ENCODE peak calls at places on chromosomes 6 and 20, in eight cellular contexts. T, D, W, F, A, U, P and V are unnamed samples.

GRCh38 chr20:51767867-51768758 is at the start of gene ATP9A:
- DNase-seq in T (peak), D (peak), W (no peak), F (peak), A (no peak), U (peak), P (peak), V (no peak)

GRCh38 chr6:89999995-90000825 is 105.9 kb downstream of the GJA10 start:
- DNase-seq in T (no peak), D (no peak), W (no peak), F (no peak), A (peak), U (no peak), P (no peak), V (no peak)

GRCh38 chr6:124812067-124812466 is 150.2 kb upstream of the RNF217 start:
- DNase-seq in T (no peak), D (no peak), W (no peak), F (no peak), A (no peak), U (no peak), P (no peak), V (no peak)

GRCh38 chr6:13846841-13847240 is 32.5 kb upstream of the MCUR1 start:
- DNase-seq in T (no peak), D (no peak), W (no peak), F (no peak), A (no peak), U (no peak), P (no peak), V (no peak)

GRCh38 chr6:19333936-19334335 is 503.2 kb upstream of the ID4 start:
- DNase-seq in T (no peak), D (no peak), W (no peak), F (no peak), A (no peak), U (no peak), P (no peak), V (no peak)

GRCh38 chr6:137341721-137342195 is 122.6 kb upstream of the IFNGR1 start:
- DNase-seq in T (peak), D (peak), W (peak), F (peak), A (no peak), U (peak), P (peak), V (no peak)

GRCh38 chr20:58893355-58894151 is 41.0 kb downstream of the GNAS start:
- DNase-seq in T (no peak), D (no peak), W (no peak), F (no peak), A (no peak), U (no peak), P (no peak), V (no peak)

GRCh38 chr20:63188159-63188442 is 27.8 kb downstream of the YTHDF1 start:
- DNase-seq in T (no peak), D (no peak), W (no peak), F (no peak), A (no peak), U (no peak), P (no peak), V (no peak)

GRCh38 chr6:56663344-56663743 is 20.7 kb upstream of the DST start:
- DNase-seq in T (peak), D (no peak), W (no peak), F (no peak), A (no peak), U (no peak), P (no peak), V (no peak)

GRCh38 chr20:62382306-62383198 is 4.4 kb upstream of the RPS21 start:
- DNase-seq in T (peak), D (peak), W (peak), F (peak), A (peak), U (peak), P (peak), V (no peak)

GRCh38 chr6:170221052-170221752 is 69.7 kb downstream of the DLL1 start:
- DNase-seq in T (no peak), D (no peak), W (no peak), F (no peak), A (no peak), U (no peak), P (no peak), V (no peak)

GRCh38 chr20:44019638-44020335 is 105.1 kb downstream of the TOX2 start:
- DNase-seq in T (no peak), D (no peak), W (no peak), F (no peak), A (no peak), U (peak), P (no peak), V (no peak)

GRCh38 chr6:105646391-105646867 is 243.5 kb upstream of the PREP start:
- DNase-seq in T (no peak), D (no peak), W (peak), F (no peak), A (no peak), U (no peak), P (no peak), V (no peak)

GRCh38 chr6:12279322-12280098 is 10.7 kb upstream of the EDN1 start:
- DNase-seq in T (no peak), D (no peak), W (no peak), F (no peak), A (no peak), U (no peak), P (peak), V (no peak)

GRCh38 chr20:7362601-7363000 is 577.7 kb downstream of the HAO1 start:
- DNase-seq in T (peak), D (no peak), W (no peak), F (no peak), A (no peak), U (no peak), P (no peak), V (no peak)

GRCh38 chr6:144331610-144332009 is 46.5 kb downstream of the UTRN start:
- DNase-seq in T (no peak), D (no peak), W (no peak), F (no peak), A (no peak), U (no peak), P (no peak), V (no peak)